ENCODE peak calls at places on chromosomes 16 and 17, in nine cellular contexts. E, W, M, Z, U, K, N, D and F are unnamed samples.
A peak's percentile ranks its signal among the peaks of the same experiment; 100 is the strongest.

GRCh38 chr16:4888428-4889135 is 41.3 kb downstream of the UBN1 start:
- DNase-seq in N (no peak), W (no peak), E (no peak), D (no peak), Z (no peak), U (no peak), K (no peak), M (no peak), F (no peak)

GRCh38 chr16:48381201-48381600 is 4.0 kb downstream of the SIAH1 start:
- DNase-seq in M (no peak), Z (no peak), W (no peak), N (no peak), U (no peak), K (no peak), E (no peak), D (no peak), F (no peak)

GRCh38 chr16:46914556-46915201 is 30.5 kb downstream of the GPT2 start:
- DNase-seq in N (no peak), D (no peak), W (no peak), K (no peak), M (no peak), U (no peak), E (no peak), Z (no peak), F (no peak)

GRCh38 chr17:6870841-6871240 is 39.3 kb upstream of the TEKT1 start:
- DNase-seq in M (no peak), U (no peak), Z (no peak), N (no peak), W (no peak), K (no peak), D (no peak), E (no peak), F (no peak)

GRCh38 chr17:47621293-47622178 is 28.2 kb upstream of the KPNB1 start:
- DNase-seq in N (peak; percentile 71), W (no peak), M (peak; percentile 91), E (no peak), D (no peak), U (peak; percentile 41), Z (no peak), K (peak; percentile 40), F (no peak)

GRCh38 chr16:3058173-3059030 is 7.0 kb upstream of the IL32 start:
- DNase-seq in M (no peak), U (no peak), K (peak; percentile 55), Z (peak; percentile 36), E (peak; percentile 63), D (no peak), W (peak; percentile 68), N (peak; percentile 71), F (peak; percentile 20)

GRCh38 chr16:56513972-56514371 is 5.9 kb downstream of the BBS2 start:
- DNase-seq in W (peak; percentile 30), U (no peak), M (peak; percentile 51), N (no peak), Z (peak; percentile 80), D (no peak), E (peak; percentile 48), K (peak; percentile 38), F (no peak)

GRCh38 chr16:88533945-88534641 is 36.1 kb upstream of the ZC3H18 start:
- DNase-seq in N (peak; percentile 86), U (peak; percentile 17), W (no peak), Z (no peak), D (no peak), E (peak; percentile 59), M (peak; percentile 76), K (peak; percentile 86), F (peak; percentile 66)

GRCh38 chr17:44269795-44270320 is 1.9 kb upstream of the SLC4A1 start:
- DNase-seq in M (no peak), N (no peak), K (no peak), W (no peak), U (no peak), D (no peak), Z (no peak), E (no peak), F (no peak)

GRCh38 chr17:70181376-70181775 is 12.0 kb downstream of the KCNJ2 start:
- DNase-seq in K (no peak), W (no peak), Z (no peak), U (no peak), E (no peak), D (no peak), N (no peak), M (no peak), F (no peak)

GRCh38 chr16:12150600-12150999 is 174.1 kb downstream of the SNX29 start:
- DNase-seq in M (no peak), D (no peak), N (no peak), K (no peak), U (no peak), E (no peak), W (no peak), Z (no peak), F (no peak)

GRCh38 chr17:17701112-17701511 is 19.9 kb downstream of the RAI1 start:
- DNase-seq in N (no peak), W (no peak), E (no peak), Z (no peak), D (no peak), K (no peak), M (no peak), U (no peak), F (no peak)

GRCh38 chr17:17703608-17703919 is 22.3 kb downstream of the RAI1 start:
- DNase-seq in N (no peak), K (no peak), D (no peak), Z (no peak), U (no peak), E (no peak), M (no peak), W (no peak), F (no peak)

GRCh38 chr17:17702370-17702769 is 21.1 kb downstream of the RAI1 start:
- DNase-seq in Z (no peak), E (no peak), D (no peak), U (no peak), N (no peak), K (no peak), M (no peak), W (no peak), F (no peak)

GRCh38 chr17:17701658-17702057 is 20.4 kb downstream of the RAI1 start:
- DNase-seq in E (no peak), N (no peak), D (no peak), Z (no peak), M (no peak), W (no peak), K (no peak), U (no peak), F (no peak)

GRCh38 chr17:17702821-17703607 is 21.8 kb downstream of the RAI1 start:
- DNase-seq in W (peak; percentile 55), N (no peak), Z (peak; percentile 53), U (no peak), M (no peak), D (no peak), K (peak; percentile 58), E (no peak), F (no peak)
- TF ChIP-seq CTCF in W (peak; percentile 60), N (no peak), Z (peak; percentile 90), U (peak; percentile 27), M (no peak), D (no peak), K (no peak), E (no peak), F (no peak)

GRCh38 chr16:68427649-68428303 is 20.5 kb downstream of the SMPD3 start:
- DNase-seq in W (no peak), N (no peak), D (no peak), U (no peak), E (no peak), M (no peak), K (no peak), Z (no peak), F (no peak)

GRCh38 chr16:68425498-68426354 is 22.6 kb downstream of the SMPD3 start:
- DNase-seq in K (no peak), M (no peak), W (no peak), Z (no peak), N (no peak), D (no peak), U (no peak), E (no peak), F (no peak)

GRCh38 chr16:68429081-68429740 is 19.1 kb downstream of the SMPD3 start:
- DNase-seq in Z (no peak), E (no peak), U (no peak), D (no peak), M (no peak), N (no peak), W (no peak), K (no peak), F (no peak)

GRCh38 chr16:68423771-68424170 is 24.5 kb downstream of the SMPD3 start:
- DNase-seq in E (no peak), K (no peak), U (no peak), D (no peak), W (no peak), Z (no peak), M (no peak), N (no peak), F (no peak)

GRCh38 chr16:68426355-68426652 is 22.0 kb downstream of the SMPD3 start:
- DNase-seq in D (no peak), Z (no peak), E (no peak), W (no peak), N (no peak), U (no peak), M (no peak), K (no peak), F (no peak)
- TF ChIP-seq EP300 in D (no peak), Z (no peak), E (no peak), W (no peak), N (no peak), U (no peak), M (no peak), K (no peak), F (no peak)

GRCh38 chr17:75856062-75856681 is 1.0 kb upstream of the WBP2 start:
- DNase-seq in K (no peak), N (no peak), U (no peak), E (peak; percentile 33), Z (peak; percentile 64), D (no peak), W (no peak), M (peak; percentile 67), F (peak; percentile 26)
- TF ChIP-seq CTCF in K (peak; percentile 60), N (no peak), U (peak; percentile 48), E (no peak), Z (peak; percentile 80), D (no peak), W (no peak), M (no peak), F (no peak)

GRCh38 chr16:65837431-65837986 is 529.0 kb upstream of the CDH5 start:
- DNase-seq in Z (no peak), M (no peak), K (no peak), U (no peak), W (no peak), D (no peak), E (no peak), N (no peak), F (no peak)

GRCh38 chr16:65846210-65846602 is 520.3 kb upstream of the CDH5 start:
- DNase-seq in N (no peak), W (no peak), U (no peak), Z (no peak), M (no peak), K (no peak), E (no peak), D (no peak), F (no peak)

GRCh38 chr16:65845466-65846209 is 520.9 kb upstream of the CDH5 start:
- DNase-seq in D (no peak), U (no peak), E (no peak), N (no peak), M (no peak), K (no peak), Z (no peak), W (no peak), F (no peak)

GRCh38 chr16:65838001-65838400 is 528.5 kb upstream of the CDH5 start:
- DNase-seq in E (no peak), M (no peak), W (no peak), D (no peak), U (no peak), Z (no peak), K (no peak), N (no peak), F (no peak)

GRCh38 chr16:65842067-65842466 is 524.4 kb upstream of the CDH5 start:
- DNase-seq in M (no peak), N (no peak), E (no peak), Z (no peak), W (no peak), K (no peak), D (no peak), U (no peak), F (no peak)
- TF ChIP-seq EP300 in M (no peak), N (no peak), E (no peak), Z (no peak), W (no peak), K (no peak), D (no peak), U (no peak), F (no peak)